ENCODE peak calls at places on chromosomes 3 and 15, in five cellular contexts. E is transverse colon, D is fibroblast of lung, C is PC-3, R is uterus. A is an unnamed sample.

GRCh38 chr15:78859971-78860733 is 12.5 kb upstream of the MORF4L1 start:
- DNase-seq in E (peak; percentile 77), D (peak; percentile 88), C (peak; percentile 90), R (peak; percentile 75), A (peak; percentile 76)

GRCh38 chr15:36658321-36658720 is 78.9 kb downstream of the CDIN1 start:
- DNase-seq in E (no peak), D (peak; percentile 16), C (peak; percentile 88), R (no peak), A (no peak)

GRCh38 chr3:133447751-133448477 is 48.1 kb downstream of the BFSP2 start:
- DNase-seq in E (no peak), D (no peak), C (no peak), R (no peak), A (no peak)

GRCh38 chr3:67875338-67875737 is 220.9 kb upstream of the SUCLG2 start:
- DNase-seq in E (no peak), D (peak; percentile 0), C (peak; percentile 73), R (no peak), A (no peak)

GRCh38 chr3:14462738-14463137 is 60.3 kb downstream of the SLC6A6 start:
- DNase-seq in E (no peak), D (no peak), C (no peak), R (no peak), A (no peak)

GRCh38 chr15:25224396-25224795 is 214.4 kb downstream of the UBE3A start:
- DNase-seq in E (no peak), D (no peak), C (no peak), R (no peak), A (no peak)

GRCh38 chr15:73617310-73617709 is 15.9 kb downstream of the NPTN start:
- DNase-seq in E (no peak), D (no peak), C (no peak), R (no peak), A (no peak)

GRCh38 chr3:1087066-1087555 is 5.7 kb upstream of the CNTN6 start:
- DNase-seq in E (no peak), D (peak; percentile 97), C (peak; percentile 7), R (no peak), A (no peak)

GRCh38 chr15:57356636-57357035 is 19.7 kb upstream of the CGNL1 start:
- DNase-seq in E (no peak), D (no peak), C (peak; percentile 41), R (no peak), A (no peak)

GRCh38 chr3:30084971-30085403 is 521.4 kb upstream of the TGFBR2 start:
- DNase-seq in E (no peak), D (no peak), C (no peak), R (no peak), A (no peak)

GRCh38 chr3:183253364-183253960 is 409 bp downstream of the B3GNT5 start:
- DNase-seq in E (peak; percentile 68), D (peak; percentile 81), C (peak; percentile 40), R (peak; percentile 80), A (peak; percentile 67)

GRCh38 chr3:38297537-38297936 is 15.4 kb downstream of the SLC22A14 start:
- DNase-seq in E (no peak), D (no peak), C (no peak), R (no peak), A (no peak)

GRCh38 chr15:49832421-49832980 is 211.7 kb downstream of the DTWD1 start:
- DNase-seq in E (peak; percentile 56), D (no peak), C (peak; percentile 52), R (no peak), A (peak; percentile 68)

GRCh38 chr3:89223188-89223587 is 115.8 kb downstream of the EPHA3 start:
- DNase-seq in E (no peak), D (no peak), C (no peak), R (no peak), A (no peak)

GRCh38 chr3:14508505-14508819 is 31.7 kb downstream of the GRIP2 start:
- DNase-seq in E (no peak), D (no peak), C (no peak), R (peak; percentile 4), A (no peak)

GRCh38 chr3:187456268-187456667 is 88.1 kb downstream of the RTP4 start:
- DNase-seq in E (no peak), D (no peak), C (no peak), R (peak; percentile 25), A (no peak)

GRCh38 chr15:31280037-31280830 is 46.4 kb upstream of the KLF13 start:
- DNase-seq in E (peak; percentile 14), D (no peak), C (no peak), R (peak; percentile 8), A (peak; percentile 22)

GRCh38 chr3:49028673-49029562 is at the start of gene IMPDH2:
- DNase-seq in E (peak; percentile 95), D (peak; percentile 92), C (peak; percentile 98), R (peak; percentile 92), A (peak; percentile 94)

GRCh38 chr3:4794798-4795197 is 184.4 kb upstream of the BHLHE40 start:
- DNase-seq in E (no peak), D (no peak), C (no peak), R (no peak), A (no peak)

GRCh38 chr3:46574263-46574662 is 8.2 kb upstream of the LRRC2 start:
- DNase-seq in E (no peak), D (no peak), C (no peak), R (no peak), A (no peak)
- H3K27ac ChIP-seq in E (no peak overlapping the region), D (no peak overlapping the region), C (no peak overlapping the region), R (no peak overlapping the region), A (no peak overlapping the region)

GRCh38 chr3:127815001-127815400 is 7.3 kb downstream of the MGLL start:
- DNase-seq in E (no peak), D (peak; percentile 23), C (peak; percentile 57), R (no peak), A (no peak)

GRCh38 chr3:127815641-127816605 is 6.4 kb downstream of the MGLL start:
- DNase-seq in E (peak; percentile 85), D (no peak), C (no peak), R (no peak), A (peak; percentile 93)

GRCh38 chr3:127819086-127819485 is 3.2 kb downstream of the MGLL start:
- DNase-seq in E (no peak), D (no peak), C (no peak), R (no peak), A (no peak)

GRCh38 chr3:127817331-127817821 is 4.9 kb downstream of the MGLL start:
- DNase-seq in E (peak; percentile 67), D (peak; percentile 81), C (peak; percentile 92), R (no peak), A (peak; percentile 79)

DNA sequence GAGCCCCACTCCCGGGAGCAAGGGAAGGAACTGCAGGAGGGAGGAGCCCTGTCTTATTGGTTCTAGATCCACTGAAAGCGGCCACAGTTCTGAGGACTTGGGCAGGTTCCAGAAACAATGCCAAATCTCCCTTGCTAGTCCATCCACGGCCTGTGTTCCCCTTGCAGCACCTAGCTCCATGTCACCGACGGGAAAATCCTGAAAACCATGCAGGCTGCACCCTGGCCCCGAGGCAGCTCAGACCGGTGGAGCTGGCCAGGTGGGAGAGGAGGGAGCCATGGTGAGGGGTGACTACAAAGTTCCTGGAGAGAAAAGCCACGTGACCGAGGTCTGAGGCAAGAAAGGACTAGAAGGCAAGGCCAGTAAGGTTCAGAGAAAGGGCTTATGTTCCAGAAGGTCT is 5.5 kb downstream of the MGLL start:
- DNase-seq in E (peak; percentile 31), D (no peak), C (no peak), R (no peak), A (no peak)
- H3K4me1 ChIP-seq in E (peaks cover 55% of the 10 kb centered on the region), D (peaks cover 26% of the 10 kb centered on the region), C (peaks cover 80% of the 10 kb centered on the region), R (no peaks in the 10 kb centered on the region), A (peaks cover 23% of the 10 kb centered on the region)

DNA sequence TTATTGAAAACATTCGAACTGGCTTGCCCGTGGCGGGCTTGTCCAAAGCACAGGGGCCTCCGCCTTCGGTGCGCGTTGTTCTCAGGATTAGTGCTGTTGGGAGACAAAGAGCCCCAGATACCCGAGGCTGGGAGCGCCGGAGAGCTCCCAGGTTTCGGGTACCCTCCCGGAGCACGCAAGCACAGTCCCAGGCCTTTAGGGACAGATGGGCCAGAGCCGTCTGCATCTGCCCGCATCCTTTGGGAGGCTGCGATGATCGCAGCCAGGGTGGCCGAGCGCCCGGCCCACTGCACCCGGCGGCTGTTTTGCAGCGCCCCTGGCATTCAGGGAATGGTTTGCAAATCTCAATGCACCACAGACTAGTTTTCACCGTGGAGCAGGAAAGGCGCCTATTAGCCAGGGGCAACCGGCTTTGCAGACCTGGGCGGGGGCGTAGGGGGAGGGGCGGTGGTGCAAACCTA is 5.0 kb upstream of the FEZF2 start:
- DNase-seq in E (no peak), D (no peak), C (no peak), R (no peak), A (no peak)
- H3K27ac ChIP-seq in E (no peak overlapping the region), D (no peak overlapping the region), C (no peak overlapping the region), R (no peak overlapping the region), A (no peak overlapping the region)

DNA sequence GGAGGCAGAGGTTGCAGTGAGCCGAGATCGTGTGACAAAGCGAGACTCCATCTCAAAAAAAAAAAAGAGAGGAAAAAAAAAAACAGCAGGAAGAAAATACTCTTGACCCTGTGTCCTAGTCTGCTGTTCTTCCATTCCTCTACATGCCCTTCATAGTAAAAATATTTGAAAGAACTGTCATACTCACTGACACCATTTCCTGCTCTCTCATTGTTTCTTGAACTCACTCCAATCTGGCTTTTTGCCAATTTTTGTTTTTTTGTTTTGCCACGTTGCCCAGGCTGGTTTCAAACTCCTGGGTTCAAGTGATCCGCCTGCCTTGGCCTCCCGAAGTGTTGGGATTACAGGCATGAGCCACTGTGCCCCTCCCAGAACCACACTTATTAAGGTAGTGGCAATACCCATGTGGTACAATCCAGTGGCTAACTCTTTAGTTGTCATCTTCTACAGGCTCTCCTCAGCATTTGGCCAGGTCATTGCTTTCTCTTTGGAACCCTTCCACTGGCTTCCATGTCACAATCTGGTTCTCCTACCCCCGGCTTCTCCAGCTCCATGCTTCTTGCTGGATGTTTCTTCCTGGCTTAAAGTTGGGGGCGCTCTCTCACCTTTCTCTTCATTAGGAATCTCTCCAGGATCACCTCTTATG is 238.2 kb upstream of the C2CD4B start:
- DNase-seq in E (no peak), D (peak; percentile 69), C (peak; percentile 55), R (no peak), A (no peak)
- H3K4me1 ChIP-seq in E (no peaks in the 10 kb centered on the region), D (peaks cover 9% of the 10 kb centered on the region), C (peaks cover 17% of the 10 kb centered on the region), R (no peaks in the 10 kb centered on the region), A (no peaks in the 10 kb centered on the region)

GRCh38 chr3:45949432-45949831 is 6.2 kb downstream of the CXCR6 start:
- DNase-seq in E (no peak), D (no peak), C (no peak), R (no peak), A (no peak)
- H3K27ac ChIP-seq in E (peak overlapping the region; percentile 47), D (no peak overlapping the region), C (no peak overlapping the region), R (peak overlapping the region; percentile 31), A (no peak overlapping the region)

DNA sequence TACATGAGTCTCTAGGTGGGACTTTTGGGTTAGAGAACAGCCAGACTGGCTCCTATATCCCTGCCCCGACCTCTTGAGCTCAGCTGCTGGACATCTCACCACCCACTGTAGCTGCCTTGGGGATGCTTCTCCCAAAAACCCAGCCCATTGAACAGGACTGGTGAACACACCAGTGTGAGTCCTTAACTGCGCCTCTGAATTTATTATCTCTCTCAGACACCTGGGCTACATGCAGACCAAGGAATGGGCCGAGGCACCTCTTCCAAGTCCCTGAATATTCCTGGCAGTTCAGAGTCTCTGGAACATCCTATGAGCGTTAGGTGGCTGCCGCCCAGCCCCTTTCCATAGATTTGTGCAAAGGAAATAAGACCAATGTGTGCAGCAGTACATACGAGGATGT is 104.8 kb upstream of the RPL32 start:
- DNase-seq in E (no peak), D (no peak), C (no peak), R (no peak), A (no peak)
- H3K4me1 ChIP-seq in E (peaks cover 14% of the 10 kb centered on the region), D (peaks cover 9% of the 10 kb centered on the region), C (peaks cover 16% of the 10 kb centered on the region), R (peaks cover 24% of the 10 kb centered on the region), A (no peaks in the 10 kb centered on the region)

A was measured in colonic mucosa.